ENCODE peak calls at places on chromosomes 4 and X, in four cellular contexts. One of them, this sample, is unnamed.

GRCh38 chrX:15395794-15396193 is 11.6 kb upstream of the VEGFD start:
- DNase-seq in mesendoderm: no peak
- DNase-seq in H9: no peak
- DNase-seq in H1: no peak
- DNase-seq in this sample: no peak

GRCh38 chr4:140790765-140791164 is 34.6 kb upstream of the TBC1D9 start:
- DNase-seq in mesendoderm: no peak
- DNase-seq in H9: no peak
- DNase-seq in H1: no peak
- DNase-seq in this sample: no peak

GRCh38 chr4:88008133-88008621 is 742 bp downstream of the PKD2 start:
- DNase-seq in mesendoderm: peak; percentile 75
- DNase-seq in H9: peak; percentile 52
- DNase-seq in H1: peak; percentile 64
- DNase-seq in this sample: peak; percentile 55

GRCh38 chr4:102116121-102116520 is 229.2 kb downstream of the SLC39A8 start:
- DNase-seq in mesendoderm: no peak
- DNase-seq in H9: no peak
- DNase-seq in H1: no peak
- DNase-seq in this sample: no peak

GRCh38 chrX:124086411-124086810 is 124.9 kb downstream of the STAG2 start:
- DNase-seq in mesendoderm: no peak
- DNase-seq in H9: no peak
- DNase-seq in H1: no peak
- DNase-seq in this sample: no peak

GRCh38 chrX:39654952-39655351 is 442.8 kb downstream of the BCOR start:
- DNase-seq in mesendoderm: no peak
- DNase-seq in H9: no peak
- DNase-seq in H1: no peak
- DNase-seq in this sample: no peak

GRCh38 chrX:57267308-57267707 is 19.2 kb upstream of the FAAH2 start:
- DNase-seq in mesendoderm: no peak
- DNase-seq in H9: no peak
- DNase-seq in H1: no peak
- DNase-seq in this sample: no peak

GRCh38 chr4:166421556-166422156 is 548.6 kb downstream of the TLL1 start:
- DNase-seq in mesendoderm: no peak
- DNase-seq in H9: no peak
- DNase-seq in H1: no peak
- DNase-seq in this sample: no peak

GRCh38 chr4:33060873-33061542 is 2340.8 kb downstream of the PCDH7 start:
- DNase-seq in mesendoderm: peak; percentile 82
- DNase-seq in H9: peak; percentile 79
- DNase-seq in H1: peak; percentile 65
- DNase-seq in this sample: peak; percentile 26

GRCh38 chr4:146520894-146521542 is 722 bp downstream of the SLC10A7 start:
- DNase-seq in mesendoderm: no peak
- DNase-seq in H9: no peak
- DNase-seq in H1: no peak
- DNase-seq in this sample: peak; percentile 60

GRCh38 chr4:40719008-40719623 is 30.6 kb upstream of the NSUN7 start:
- DNase-seq in mesendoderm: peak; percentile 65
- DNase-seq in H9: no peak
- DNase-seq in H1: no peak
- DNase-seq in this sample: peak; percentile 70

GRCh38 chrX:128518508-128518907 is 466.3 kb upstream of the ACTRT1 start:
- DNase-seq in mesendoderm: peak; percentile 54
- DNase-seq in H9: no peak
- DNase-seq in H1: no peak
- DNase-seq in this sample: peak; percentile 11

GRCh38 chrX:9279271-9279596 is 185.6 kb upstream of the TBL1X start:
- DNase-seq in mesendoderm: no peak
- DNase-seq in H9: no peak
- DNase-seq in H1: no peak
- DNase-seq in this sample: no peak
- H4K8ac ChIP-seq in mesendoderm: no peak overlapping the region
- H4K8ac ChIP-seq in H9: no peak overlapping the region
- H4K8ac ChIP-seq in H1: no peak overlapping the region
- H4K8ac ChIP-seq in this sample: no peak overlapping the region

DNA sequence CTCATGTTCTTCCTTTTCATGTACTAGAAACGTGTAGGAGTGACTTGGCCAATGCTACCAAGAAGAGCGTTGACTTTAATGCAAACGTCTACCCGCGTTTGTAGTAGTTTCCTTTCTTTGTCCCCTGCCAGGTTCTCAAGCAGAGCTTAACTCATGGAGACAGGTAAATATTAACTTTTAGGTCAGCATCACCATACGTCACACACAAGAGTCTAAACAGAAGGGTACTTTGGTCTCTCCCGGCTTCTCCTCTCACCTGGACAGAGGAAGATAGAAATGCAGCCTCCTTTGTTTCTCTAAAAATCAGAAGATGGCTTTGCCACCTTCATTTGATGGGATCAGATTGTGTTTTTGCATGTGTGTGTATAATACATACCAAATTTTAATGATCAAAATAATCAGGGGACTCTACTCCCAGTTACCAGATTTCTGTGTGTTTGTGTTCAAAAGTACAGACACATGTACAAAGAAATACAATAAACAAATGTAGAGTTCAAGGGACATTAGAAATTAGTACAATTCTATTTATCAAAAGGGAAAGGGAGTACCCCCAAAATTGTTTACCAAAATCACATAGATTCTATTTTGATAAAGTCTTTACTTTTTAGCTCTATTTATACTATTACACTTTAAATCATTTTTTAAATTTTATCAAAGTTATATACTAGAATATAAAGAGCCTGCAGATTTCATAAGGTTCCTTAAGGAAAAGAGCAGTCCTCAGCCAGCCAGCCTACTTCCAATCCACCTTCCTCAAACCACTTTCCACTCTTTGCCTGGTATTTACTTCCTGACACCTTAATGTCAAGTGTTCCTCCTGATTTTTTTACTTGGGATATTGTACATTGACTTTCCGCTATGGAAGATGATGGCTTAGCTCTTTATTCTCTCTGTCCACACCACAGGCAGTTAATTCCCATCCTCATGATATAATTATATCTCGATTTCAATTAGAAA is 195.5 kb downstream of the RELL1 start:
- DNase-seq in mesendoderm: no peak
- DNase-seq in H9: no peak
- DNase-seq in H1: no peak
- DNase-seq in this sample: no peak
- H3K79me2 ChIP-seq in mesendoderm: no peaks in the 10 kb centered on the region
- H3K79me2 ChIP-seq in H9: no peaks in the 10 kb centered on the region
- H3K79me2 ChIP-seq in H1: no peaks in the 10 kb centered on the region
- H3K79me2 ChIP-seq in this sample: no peaks in the 10 kb centered on the region

GRCh38 chr4:125388653-125389052 is 73.9 kb downstream of the FAT4 start:
- DNase-seq in mesendoderm: no peak
- DNase-seq in H9: no peak
- DNase-seq in H1: no peak
- DNase-seq in this sample: no peak
- H4K8ac ChIP-seq in mesendoderm: no peak overlapping the region
- H4K8ac ChIP-seq in H9: no peak overlapping the region
- H4K8ac ChIP-seq in H1: no peak overlapping the region
- H4K8ac ChIP-seq in this sample: no peak overlapping the region

GRCh38 chr4:39621582-39621981 is 17.1 kb downstream of the SMIM14 start:
- DNase-seq in mesendoderm: peak; percentile 91
- DNase-seq in H9: peak; percentile 44
- DNase-seq in H1: no peak
- DNase-seq in this sample: peak; percentile 57

GRCh38 chr4:39616651-39617050 is 22.0 kb downstream of the SMIM14 start:
- DNase-seq in mesendoderm: peak; percentile 67
- DNase-seq in H9: no peak
- DNase-seq in H1: no peak
- DNase-seq in this sample: no peak

GRCh38 chr4:39617534-39617933 is 21.1 kb downstream of the SMIM14 start:
- DNase-seq in mesendoderm: no peak
- DNase-seq in H9: no peak
- DNase-seq in H1: no peak
- DNase-seq in this sample: no peak

GRCh38 chr4:39626261-39626660 is 12.4 kb downstream of the SMIM14 start:
- DNase-seq in mesendoderm: no peak
- DNase-seq in H9: no peak
- DNase-seq in H1: no peak
- DNase-seq in this sample: no peak

GRCh38 chr4:39620551-39620950 is 18.1 kb downstream of the SMIM14 start:
- DNase-seq in mesendoderm: no peak
- DNase-seq in H9: no peak
- DNase-seq in H1: no peak
- DNase-seq in this sample: no peak
- H3K79me2 ChIP-seq in mesendoderm: no peaks in the 10 kb centered on the region
- H3K79me2 ChIP-seq in H9: no peaks in the 10 kb centered on the region
- H3K79me2 ChIP-seq in H1: no peaks in the 10 kb centered on the region
- H3K79me2 ChIP-seq in this sample: no peaks in the 10 kb centered on the region

GRCh38 chr4:932713-933070 is 432 bp downstream of the TMEM175 start:
- DNase-seq in mesendoderm: no peak
- DNase-seq in H9: peak; percentile 38
- DNase-seq in H1: no peak
- DNase-seq in this sample: no peak
- H4K8ac ChIP-seq in mesendoderm: no peak overlapping the region
- H4K8ac ChIP-seq in H9: no peak overlapping the region
- H4K8ac ChIP-seq in H1: no peak overlapping the region
- H4K8ac ChIP-seq in this sample: peak overlapping the region; percentile 77

DNA sequence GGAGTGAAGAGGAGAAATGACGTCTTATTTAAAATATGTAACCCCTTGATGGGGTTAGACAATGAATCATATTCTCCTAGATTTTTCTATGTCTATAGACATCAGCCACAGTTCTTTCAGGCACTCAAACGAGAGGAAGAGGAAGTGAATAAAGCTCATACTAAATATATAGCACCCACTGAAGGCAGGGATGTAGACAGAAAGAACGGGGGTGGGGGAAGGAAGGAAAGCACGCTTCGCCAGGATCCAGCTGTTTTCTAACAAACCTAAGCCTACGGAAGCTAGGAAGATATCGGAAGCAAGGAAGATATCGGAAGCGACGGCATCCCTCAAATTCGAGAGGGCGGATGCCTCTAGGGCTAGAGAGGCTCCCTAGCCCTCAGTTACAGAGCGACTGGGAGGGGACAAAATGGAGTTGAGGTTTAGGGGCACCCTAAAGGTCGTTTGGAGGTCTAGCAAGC is 708 bp downstream of the ACSL4 start:
- DNase-seq in mesendoderm: peak; percentile 26
- DNase-seq in H9: peak; percentile 27
- DNase-seq in H1: peak; percentile 45
- DNase-seq in this sample: peak; percentile 50
- H3K79me2 ChIP-seq in mesendoderm: no peaks in the 10 kb centered on the region
- H3K79me2 ChIP-seq in H9: peaks cover 2% of the 10 kb centered on the region
- H3K79me2 ChIP-seq in H1: no peaks in the 10 kb centered on the region
- H3K79me2 ChIP-seq in this sample: peaks cover 4% of the 10 kb centered on the region

DNA sequence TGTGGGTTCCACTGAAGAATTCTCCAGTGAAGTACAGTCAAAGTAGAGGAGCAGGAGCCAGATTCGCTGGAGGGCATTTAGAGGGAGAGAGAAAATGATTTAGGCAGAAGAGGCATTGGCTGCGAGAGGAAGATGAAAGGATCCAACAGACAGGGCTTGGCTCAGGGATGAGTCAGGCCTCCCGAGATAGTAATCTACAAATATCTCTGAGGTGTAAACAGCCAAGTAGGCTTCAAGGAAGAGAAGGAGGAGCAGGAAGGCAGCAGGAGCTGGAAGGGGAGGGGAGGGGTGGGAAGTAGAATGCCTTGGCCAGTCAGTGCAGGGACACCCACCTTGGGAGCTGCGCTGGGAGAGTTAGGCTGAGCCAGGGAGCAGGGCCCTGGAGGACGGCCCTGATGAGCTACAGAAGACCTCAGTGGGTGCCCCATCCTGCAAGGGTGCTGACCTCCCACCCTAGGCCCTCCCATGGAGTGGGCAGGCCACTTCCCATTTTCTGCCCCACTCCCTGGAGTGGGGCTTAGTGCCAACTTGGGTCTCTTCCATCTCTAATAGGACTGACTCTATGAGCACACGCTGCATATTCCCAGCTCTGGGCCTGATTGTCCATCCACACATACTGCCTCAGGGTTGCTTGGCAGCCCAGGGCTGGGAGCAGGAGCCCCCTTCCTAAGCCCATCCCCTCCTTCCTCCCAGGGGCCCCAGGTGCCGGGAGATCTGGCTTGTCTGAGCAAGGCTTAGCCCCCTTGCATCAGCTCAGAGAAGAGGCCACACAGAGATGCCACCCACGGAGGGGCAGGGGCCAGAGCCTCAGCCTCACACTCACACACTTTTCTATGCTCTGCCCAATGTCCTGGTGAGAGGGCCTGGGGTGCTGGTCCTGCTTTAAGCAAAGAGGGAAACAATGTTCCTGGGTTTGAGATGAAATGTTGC is 55.3 kb downstream of the PJA1 start:
- DNase-seq in mesendoderm: peak; percentile 97
- DNase-seq in H9: peak; percentile 33
- DNase-seq in H1: no peak
- DNase-seq in this sample: peak; percentile 84
- H4K8ac ChIP-seq in mesendoderm: no peak overlapping the region
- H4K8ac ChIP-seq in H9: no peak overlapping the region
- H4K8ac ChIP-seq in H1: peak overlapping the region; percentile 63
- H4K8ac ChIP-seq in this sample: no peak overlapping the region